ENCODE peak calls at places on chromosomes 11 and 22, in six cellular contexts. D is right cardiac atrium, A is lung, L is osteoblast, U is mesenchymal stem cell, F is RWPE2. N is an unnamed sample. For H3K4me1, the result is how much of the 10 kb centered on the place peaks cover.

GRCh38 chr11:132158696-132159095 is 788.3 kb downstream of the NTM start:
- DNase-seq in D (no peak), A (no peak), U (peak), L (peak), F (no peak), N (no peak)

GRCh38 chr11:1111545-1112212 is 37.0 kb downstream of the MUC2 start:
- DNase-seq in A (no peak), D (peak), U (no peak), F (peak), L (peak), N (peak)

GRCh38 chr11:13963949-13964770 is 1.6 kb downstream of the SPON1 start:
- DNase-seq in A (peak), F (no peak), D (peak), L (peak), U (no peak), N (peak)

GRCh38 chr11:93444671-93445073 is 98.5 kb downstream of the SMCO4 start:
- DNase-seq in F (no peak), L (no peak), D (no peak), U (no peak), A (no peak), N (no peak)

GRCh38 chr11:67275606-67276409 is 9.5 kb downstream of the GRK2 start:
- DNase-seq in U (no peak), F (peak), A (no peak), L (peak), D (peak), N (peak)

GRCh38 chr11:72274435-72274834 is 30.5 kb upstream of the PHOX2A start:
- DNase-seq in D (no peak), A (no peak), U (no peak), L (no peak), F (no peak), N (no peak)

GRCh38 chr22:36311386-36312085 is 58.6 kb downstream of the APOL1 start:
- DNase-seq in A (no peak), F (no peak), D (no peak), U (peak), L (no peak), N (no peak)

GRCh38 chr11:9596926-9597325 is 23.5 kb downstream of the WEE1 start:
- DNase-seq in U (no peak), D (no peak), L (no peak), A (no peak), F (no peak), N (no peak)

GRCh38 chr11:34342008-34342533 is 15.7 kb downstream of the ABTB2 start:
- DNase-seq in A (no peak), U (peak), L (no peak), D (no peak), F (no peak), N (no peak)

GRCh38 chr11:123590296-123590912 is 64.0 kb downstream of the SCN3B start:
- DNase-seq in F (no peak), D (peak), U (peak), L (peak), A (no peak), N (peak)

GRCh38 chr11:34647532-34647931 is 26.6 kb downstream of the EHF start:
- DNase-seq in A (no peak), D (no peak), F (no peak), U (no peak), L (no peak), N (no peak)

GRCh38 chr11:32821517-32821916 is 8.2 kb upstream of the PRRG4 start:
- DNase-seq in D (no peak), A (no peak), U (no peak), L (no peak), F (no peak), N (no peak)

GRCh38 chr11:134501406-134502152 is 89.5 kb upstream of the B3GAT1 start:
- DNase-seq in F (no peak), U (no peak), L (no peak), D (no peak), A (no peak), N (peak)

GRCh38 chr11:108654994-108655631 is 9.8 kb upstream of the DDX10 start:
- DNase-seq in U (peak), D (no peak), L (peak), F (no peak), A (no peak), N (no peak)

GRCh38 chr22:24134090-24134846 is 47.0 kb upstream of the SUSD2 start:
- DNase-seq in F (no peak), D (no peak), L (peak), A (no peak), U (no peak), N (no peak)

GRCh38 chr22:46267431-46268279 is at the start of gene TTC38:
- DNase-seq in U (peak), L (peak), D (peak), F (no peak), A (peak), N (peak)

GRCh38 chr11:105466582-105467228 is 143.2 kb upstream of the GRIA4 start:
- DNase-seq in U (peak), A (no peak), F (peak), D (no peak), L (no peak), N (no peak)

GRCh38 chr11:64969209-64969608 is 2.7 kb downstream of the MAJIN start:
- DNase-seq in F (no peak), U (peak), A (no peak), L (peak), D (no peak), N (no peak)

GRCh38 chr11:96072592-96072991 is 148.7 kb upstream of the MTMR2 start:
- DNase-seq in L (no peak), U (no peak), F (no peak), D (peak), A (no peak), N (no peak)

GRCh38 chr11:69313992-69314391 is 20.0 kb downstream of the MYEOV start:
- DNase-seq in D (no peak), L (no peak), A (no peak), F (no peak), U (no peak), N (no peak)

GRCh38 chr11:69311767-69312385 is 17.9 kb downstream of the MYEOV start:
- DNase-seq in F (peak), U (peak), A (no peak), L (peak), D (no peak), N (no peak)

GRCh38 chr11:69314555-69314954 is 20.6 kb downstream of the MYEOV start:
- DNase-seq in F (no peak), A (no peak), L (no peak), D (no peak), U (no peak), N (no peak)

GRCh38 chr11:69310934-69311766 is 17.2 kb downstream of the MYEOV start:
- DNase-seq in L (no peak), F (peak), D (no peak), U (no peak), A (no peak), N (no peak)

GRCh38 chr11:69312418-69313399 is 18.8 kb downstream of the MYEOV start:
- DNase-seq in D (peak), U (no peak), L (peak), A (no peak), F (peak), N (peak)
- H3K4me1 ChIP-seq in D (under half), U (under half), L (under half), A (under half), F (under half), N (under half)

GRCh38 chr11:62539238-62539925 is 7.2 kb downstream of the AHNAK start:
- DNase-seq in U (peak), L (peak), F (peak), A (peak), D (peak), N (peak)
- H3K4me1 ChIP-seq in U (half or more), L (half or more), F (under half), A (under half), D (under half), N (half or more)

GRCh38 chr11:44577231-44577834 is 11.9 kb downstream of the CD82 start:
- DNase-seq in D (no peak), F (no peak), U (no peak), A (no peak), L (peak), N (no peak)

GRCh38 chr11:44575962-44576361 is 10.5 kb downstream of the CD82 start:
- DNase-seq in F (no peak), U (no peak), D (no peak), A (no peak), L (no peak), N (no peak)

GRCh38 chr11:44574620-44575287 is 9.3 kb downstream of the CD82 start:
- DNase-seq in F (peak), A (no peak), D (no peak), U (peak), L (peak), N (no peak)

GRCh38 chr11:44573333-44573732 is 7.9 kb downstream of the CD82 start:
- DNase-seq in F (no peak), D (no peak), U (peak), A (no peak), L (no peak), N (no peak)

DNA sequence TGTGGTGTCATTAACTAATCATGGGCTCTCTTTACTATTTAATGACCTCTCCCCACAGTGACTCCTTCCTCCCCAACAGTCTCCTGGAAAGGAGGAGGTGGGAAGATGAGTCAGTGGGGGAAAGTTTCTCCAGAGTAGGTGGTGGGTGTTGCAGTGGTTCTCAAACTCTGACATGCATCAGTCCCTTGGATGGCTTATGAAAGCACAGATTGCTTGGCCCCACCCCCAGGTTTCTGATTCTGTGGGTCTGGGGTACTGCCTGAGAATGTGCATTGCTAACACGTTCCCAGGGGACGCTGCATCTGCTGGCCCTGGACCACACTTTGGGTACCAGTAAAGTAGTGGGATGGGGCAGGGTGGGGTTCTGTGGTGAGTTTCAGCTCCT is 9.8 kb downstream of the CD82 start:
- DNase-seq in F (peak), A (no peak), D (no peak), L (peak), U (peak), N (peak)
- H3K4me1 ChIP-seq in F (under half), A (under half), D (under half), L (half or more), U (half or more), N (under half)

GRCh38 chr22:48575567-48576332 is 1251.9 kb downstream of the BRD1 start:
- DNase-seq in U (no peak), F (no peak), L (no peak), D (peak), A (no peak), N (peak)
- H3K4me1 ChIP-seq in U (under half), F (under half), L (under half), D (under half), A (under half), N (under half)

GRCh38 chr11:121539000-121539399 is 86.2 kb upstream of the SORL1-AS1 start:
- DNase-seq in L (no peak), A (no peak), F (no peak), U (no peak), D (no peak), N (no peak)

GRCh38 chr11:121547574-121547973 is 94.8 kb upstream of the SORL1-AS1 start:
- DNase-seq in A (no peak), U (no peak), D (no peak), F (no peak), L (no peak), N (no peak)

GRCh38 chr11:121540627-121541026 is 87.9 kb upstream of the SORL1-AS1 start:
- DNase-seq in A (no peak), F (no peak), D (no peak), U (peak), L (no peak), N (no peak)

GRCh38 chr11:121544956-121545355 is 92.2 kb upstream of the SORL1-AS1 start:
- DNase-seq in L (no peak), U (no peak), F (no peak), A (no peak), D (no peak), N (no peak)

DNA sequence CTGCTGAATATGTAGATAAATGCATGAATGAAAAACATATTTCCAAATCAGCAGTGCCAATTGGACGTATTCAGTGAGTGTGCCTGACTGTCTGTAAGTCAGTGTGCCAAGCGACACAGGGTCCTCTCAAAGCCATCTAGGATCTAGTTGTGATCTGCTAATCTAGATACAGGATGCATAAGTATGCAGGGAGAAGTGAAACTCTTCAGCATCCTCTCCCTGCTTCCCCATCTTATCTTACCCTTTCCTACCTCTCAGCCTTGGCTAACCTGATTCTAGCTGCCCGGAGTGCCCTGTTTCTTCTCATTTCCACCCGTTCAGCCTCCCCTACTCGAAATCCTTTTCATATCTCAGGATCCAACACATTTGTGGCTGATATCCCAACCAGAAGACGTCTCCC is 91.2 kb upstream of the SORL1-AS1 start:
- DNase-seq in F (no peak), L (no peak), U (no peak), A (no peak), D (no peak), N (no peak)
- H3K4me1 ChIP-seq in F (under half), L (under half), U (under half), A (under half), D (under half), N (under half)